ENCODE peak calls at places on chromosomes 4 and X, in four cellular contexts. L is A549, H is GM12878, M is HepG2. E is an unnamed sample.

GRCh38 chrX:119252716-119253115 is 16.6 kb downstream of the PGRMC1 start:
- DNase-seq in H (no peak), M (no peak), L (no peak), E (no peak)

GRCh38 chr4:55385201-55385649 is 10.5 kb upstream of the TMEM165 start:
- DNase-seq in L (no peak), M (peak; percentile 24), H (no peak), E (no peak)

GRCh38 chr4:53558981-53559620 is 32.2 kb downstream of the LNX1 start:
- DNase-seq in H (no peak), M (no peak), L (no peak), E (no peak)

GRCh38 chr4:101114936-101115372 is 232.4 kb downstream of the PPP3CA start:
- DNase-seq in M (peak; percentile 99), L (peak; percentile 57), H (no peak), E (no peak)

GRCh38 chr4:7938513-7939376 is 916 bp downstream of the AFAP1 start:
- DNase-seq in M (no peak), L (peak; percentile 21), H (no peak), E (peak; percentile 77)

GRCh38 chr4:144645102-144645469 is 870 bp upstream of the HHIP start:
- DNase-seq in L (no peak), M (no peak), H (no peak), E (peak; percentile 17)

GRCh38 chr4:139872274-139872673 is 206.7 kb downstream of the MGST2 start:
- DNase-seq in M (peak; percentile 47), H (no peak), L (peak; percentile 62), E (no peak)

GRCh38 chr4:16893141-16893571 is 5.3 kb downstream of the LDB2 start:
- DNase-seq in M (no peak), L (no peak), H (no peak), E (no peak)

GRCh38 chr4:149645790-149646189 is 169.9 kb downstream of the IQCM start:
- DNase-seq in H (no peak), M (no peak), L (no peak), E (no peak)

GRCh38 chr4:79317711-79318110 is 8.2 kb downstream of the NAA11 start:
- DNase-seq in L (no peak), M (no peak), H (no peak), E (no peak)

GRCh38 chrX:3346436-3347329 is at the start of gene MXRA5:
- DNase-seq in H (no peak), M (no peak), L (no peak), E (peak; percentile 13)

GRCh38 chr4:185127021-185127925 is 15.8 kb upstream of the SLC25A4 start:
- DNase-seq in H (no peak), L (peak; percentile 28), M (no peak), E (peak; percentile 87)

DNA sequence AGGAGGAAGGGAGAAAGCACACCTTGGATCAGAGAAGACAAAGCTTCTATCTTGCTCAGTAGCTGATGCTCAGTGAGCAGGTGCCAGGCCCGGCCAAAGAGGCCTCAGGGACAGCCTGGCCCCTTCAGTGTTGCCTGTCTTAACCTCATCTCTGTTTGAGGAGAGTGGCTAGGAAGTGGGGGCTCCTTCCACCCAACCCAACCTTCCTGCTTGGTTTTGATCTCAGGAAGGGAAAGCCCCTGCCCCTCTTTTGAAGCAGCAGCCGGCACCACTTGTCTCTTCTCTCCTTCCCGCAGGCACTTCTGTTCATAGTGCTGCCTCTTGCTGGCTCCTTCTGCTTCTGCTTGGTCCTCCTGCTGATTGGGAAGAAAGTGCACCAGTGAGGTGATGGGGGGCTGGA is 2.4 kb upstream of the AFF2 start:
- DNase-seq in L (no peak), H (no peak), M (no peak), E (no peak)
- TF ChIP-seq PBX3 in L (no peak), H (no peak), M (no peak), E (no peak)

DNA sequence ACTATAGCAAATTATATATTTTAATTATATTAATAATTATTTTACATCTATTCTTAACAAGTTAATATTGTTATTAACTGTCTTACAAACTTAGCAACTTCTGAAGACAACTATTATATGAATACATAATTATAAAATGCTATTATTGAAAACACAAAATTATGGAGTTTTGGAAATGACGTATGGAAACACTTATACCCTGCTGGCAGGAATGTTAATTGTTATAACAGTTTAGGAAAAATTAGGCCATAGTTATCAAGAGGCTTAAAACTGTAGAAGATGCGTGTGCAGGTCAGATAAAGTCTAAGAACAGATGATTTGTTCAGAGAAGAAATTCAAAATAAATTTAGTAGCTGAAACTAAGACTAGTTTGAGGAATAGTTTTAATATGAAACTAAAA is 211.7 kb downstream of the FAT4 start:
- DNase-seq in L (no peak), M (no peak), H (no peak), E (no peak)
- TF ChIP-seq PBX3 in L (no peak), M (no peak), H (no peak), E (no peak)

GRCh38 chr4:25030283-25031076 is at the start of gene LGI2:
- DNase-seq in H (no peak), L (no peak), M (no peak), E (peak; percentile 79)
- TF ChIP-seq PBX3 in H (no peak), L (no peak), M (no peak), E (no peak)

GRCh38 chr4:94536049-94536448 is 84.3 kb downstream of the PDLIM5 start:
- DNase-seq in H (no peak), L (no peak), M (no peak), E (no peak)
- TF ChIP-seq PBX3 in H (no peak), L (no peak), M (no peak), E (no peak)

GRCh38 chrX:86714441-86714840 is 566.2 kb downstream of the DACH2 start:
- DNase-seq in L (no peak), M (no peak), H (no peak), E (no peak)
- TF ChIP-seq PBX3 in L (no peak), M (no peak), H (no peak), E (no peak)

DNA sequence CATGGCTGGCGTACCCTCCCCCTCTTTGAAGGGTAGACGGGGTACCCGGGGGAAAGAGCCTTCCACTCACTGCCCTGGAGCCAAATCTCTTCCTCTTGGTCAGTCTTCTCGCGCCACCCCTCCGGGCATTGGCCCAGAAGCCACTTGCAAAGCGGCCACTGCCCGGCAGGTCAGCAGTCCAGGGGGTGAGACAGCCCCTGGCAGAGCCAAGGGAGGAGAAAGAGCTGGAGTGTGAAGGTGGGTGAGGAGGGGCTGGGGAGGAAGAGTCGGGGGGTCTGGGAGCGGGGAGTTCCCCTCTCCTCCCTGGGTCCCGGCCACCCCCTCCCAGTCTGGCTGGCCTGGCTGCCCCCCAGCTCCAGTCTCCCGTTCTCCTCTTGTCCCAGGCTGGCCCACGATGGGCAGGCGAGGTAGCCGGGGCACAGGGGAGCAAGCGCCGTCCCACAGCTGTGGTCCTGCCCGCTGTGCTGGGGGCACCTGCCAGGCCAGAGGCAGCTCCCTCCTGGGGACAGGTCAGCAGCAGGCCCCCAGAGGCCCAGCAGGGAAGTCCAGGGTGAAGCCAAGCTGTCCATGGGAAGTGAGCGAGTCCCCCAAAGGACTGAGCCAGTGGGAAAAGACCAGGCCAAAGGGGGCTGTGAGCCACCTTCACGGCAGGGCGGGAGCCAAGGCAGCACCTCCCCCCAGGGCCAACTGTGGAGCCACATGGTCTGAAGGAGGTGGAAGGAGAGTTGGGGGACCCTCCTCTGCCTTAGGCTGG is 21.6 kb upstream of the DUSP9 start:
- DNase-seq in H (no peak), L (no peak), M (no peak), E (peak; percentile 17)
- TF ChIP-seq PBX3 in H (no peak), L (no peak), M (no peak), E (no peak)